ENCODE peak calls at places on chromosomes 2 and 18, in four cellular contexts. One of them, this sample, is unnamed.

GRCh38 chr2:239298126-239298804 is 102.6 kb downstream of the HDAC4 start:
- DNase-seq in neural progenitor cell: no peak
- DNase-seq in breast epithelium: peak; percentile 27
- DNase-seq in CD8-positive, alpha-beta T cell: peak; percentile 52
- DNase-seq in this sample: no peak

GRCh38 chr2:197517150-197517549 is 1.3 kb downstream of the MOB4 start:
- DNase-seq in breast epithelium: no peak
- DNase-seq in neural progenitor cell: no peak
- DNase-seq in CD8-positive, alpha-beta T cell: no peak
- DNase-seq in this sample: no peak

GRCh38 chr18:9042766-9043481 is 59.6 kb upstream of the NDUFV2 start:
- DNase-seq in CD8-positive, alpha-beta T cell: no peak
- DNase-seq in breast epithelium: no peak
- DNase-seq in neural progenitor cell: no peak
- DNase-seq in this sample: no peak

GRCh38 chr2:161415467-161416293 is 417 bp upstream of the TBR1 start:
- DNase-seq in CD8-positive, alpha-beta T cell: no peak
- DNase-seq in breast epithelium: no peak
- DNase-seq in neural progenitor cell: no peak
- DNase-seq in this sample: no peak

GRCh38 chr2:109031481-109032228 is 42.6 kb upstream of the EDAR start:
- DNase-seq in CD8-positive, alpha-beta T cell: peak; percentile 48
- DNase-seq in neural progenitor cell: peak; percentile 66
- DNase-seq in breast epithelium: no peak
- DNase-seq in this sample: no peak

GRCh38 chr2:46040563-46041155 is 256.5 kb upstream of the EPAS1 start:
- DNase-seq in CD8-positive, alpha-beta T cell: no peak
- DNase-seq in neural progenitor cell: no peak
- DNase-seq in breast epithelium: no peak
- DNase-seq in this sample: no peak

GRCh38 chr18:58998421-58999203 is 133.9 kb downstream of the ZNF532 start:
- DNase-seq in neural progenitor cell: no peak
- DNase-seq in CD8-positive, alpha-beta T cell: no peak
- DNase-seq in breast epithelium: no peak
- DNase-seq in this sample: no peak

GRCh38 chr2:44056947-44057346 is 61.2 kb upstream of the LRPPRC start:
- DNase-seq in breast epithelium: no peak
- DNase-seq in CD8-positive, alpha-beta T cell: no peak
- DNase-seq in neural progenitor cell: no peak
- DNase-seq in this sample: no peak

GRCh38 chr2:218717262-218717661 is 6.6 kb downstream of the TTLL4 start:
- DNase-seq in neural progenitor cell: no peak
- DNase-seq in CD8-positive, alpha-beta T cell: no peak
- DNase-seq in breast epithelium: no peak
- DNase-seq in this sample: no peak

GRCh38 chr2:39481611-39482010 is 44.5 kb upstream of the MAP4K3 start:
- DNase-seq in neural progenitor cell: no peak
- DNase-seq in breast epithelium: no peak
- DNase-seq in CD8-positive, alpha-beta T cell: no peak
- DNase-seq in this sample: no peak

GRCh38 chr18:36380173-36380827 is 82.8 kb downstream of the FHOD3 start:
- DNase-seq in neural progenitor cell: no peak
- DNase-seq in CD8-positive, alpha-beta T cell: no peak
- DNase-seq in breast epithelium: no peak
- DNase-seq in this sample: no peak

GRCh38 chr2:33073018-33073417 is 126.3 kb downstream of the LTBP1 start:
- DNase-seq in breast epithelium: no peak
- DNase-seq in neural progenitor cell: no peak
- DNase-seq in CD8-positive, alpha-beta T cell: no peak
- DNase-seq in this sample: no peak

GRCh38 chr2:19109521-19109920 is 248.9 kb downstream of the OSR1 start:
- DNase-seq in neural progenitor cell: no peak
- DNase-seq in CD8-positive, alpha-beta T cell: no peak
- DNase-seq in breast epithelium: no peak
- DNase-seq in this sample: no peak

GRCh38 chr2:190627881-190628412 is 20.9 kb upstream of the NAB1 start:
- DNase-seq in neural progenitor cell: peak; percentile 46
- DNase-seq in breast epithelium: no peak
- DNase-seq in CD8-positive, alpha-beta T cell: no peak
- DNase-seq in this sample: peak; percentile 44

GRCh38 chr2:3180082-3180908 is 197.3 kb downstream of the EIPR1 start:
- DNase-seq in neural progenitor cell: no peak
- DNase-seq in CD8-positive, alpha-beta T cell: no peak
- DNase-seq in breast epithelium: no peak
- DNase-seq in this sample: no peak

GRCh38 chr18:21341141-21341540 is 99.1 kb downstream of the GREB1L start:
- DNase-seq in neural progenitor cell: no peak
- DNase-seq in breast epithelium: no peak
- DNase-seq in CD8-positive, alpha-beta T cell: no peak
- DNase-seq in this sample: no peak

GRCh38 chr18:45197526-45197970 is 417.7 kb upstream of the SLC14A2 start:
- DNase-seq in CD8-positive, alpha-beta T cell: no peak
- DNase-seq in breast epithelium: no peak
- DNase-seq in neural progenitor cell: no peak
- DNase-seq in this sample: no peak

GRCh38 chr2:45652090-45653050 is 895 bp downstream of the PRKCE start:
- DNase-seq in neural progenitor cell: peak; percentile 42
- DNase-seq in CD8-positive, alpha-beta T cell: no peak
- DNase-seq in breast epithelium: no peak
- DNase-seq in this sample: peak; percentile 21

GRCh38 chr2:173353556-173353955 is 1.1 kb upstream of the CDCA7 start:
- DNase-seq in CD8-positive, alpha-beta T cell: no peak
- DNase-seq in neural progenitor cell: peak; percentile 12
- DNase-seq in breast epithelium: no peak
- DNase-seq in this sample: no peak

GRCh38 chr2:5253263-5253662 is 438.9 kb upstream of the SOX11 start:
- DNase-seq in CD8-positive, alpha-beta T cell: no peak
- DNase-seq in breast epithelium: no peak
- DNase-seq in neural progenitor cell: no peak
- DNase-seq in this sample: no peak

DNA sequence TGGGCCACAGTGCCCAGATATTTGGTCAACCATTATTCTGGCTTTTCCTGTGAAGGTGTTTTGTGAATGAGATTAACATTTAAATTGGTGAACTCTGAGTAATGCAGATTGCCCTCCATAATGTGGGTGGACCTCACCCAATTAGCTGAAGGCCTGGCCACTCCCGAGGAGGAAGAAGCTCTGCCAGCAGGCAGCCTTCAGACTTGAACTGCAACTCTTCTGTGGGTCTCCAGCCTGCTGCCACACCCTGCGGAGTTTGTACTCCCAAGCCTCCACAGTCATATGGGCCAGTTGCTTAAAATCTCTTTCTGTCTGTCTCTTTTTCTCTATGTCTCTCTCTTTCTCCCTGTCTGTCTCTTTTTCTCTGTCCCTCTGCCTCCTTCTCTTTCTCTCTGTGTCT is 262.7 kb downstream of the MYCN start:
- DNase-seq in neural progenitor cell: no peak
- DNase-seq in CD8-positive, alpha-beta T cell: no peak
- DNase-seq in breast epithelium: no peak
- DNase-seq in this sample: no peak
- H3K27ac ChIP-seq in neural progenitor cell: no peak overlapping the region
- H3K27ac ChIP-seq in CD8-positive, alpha-beta T cell: no peak overlapping the region
- H3K27ac ChIP-seq in breast epithelium: no peak overlapping the region
- H3K27ac ChIP-seq in this sample: no peak overlapping the region

DNA sequence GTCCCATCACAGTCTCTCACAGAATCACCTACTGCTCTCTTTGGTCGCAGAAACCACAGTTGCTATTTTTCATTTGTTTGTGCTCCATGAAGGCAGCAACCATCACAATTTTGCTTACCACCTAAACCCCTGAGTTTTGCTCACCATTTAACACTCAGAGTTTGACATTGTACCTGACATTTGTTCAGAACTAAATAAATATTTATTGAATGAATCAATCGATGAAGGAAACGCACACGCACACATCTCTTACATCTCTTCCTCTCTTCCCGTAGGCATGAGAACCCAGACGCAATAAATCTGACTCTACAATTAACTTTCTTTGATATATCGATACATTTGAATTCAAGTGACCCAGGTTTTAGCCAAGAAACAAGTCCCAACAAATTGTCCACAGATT is 105.5 kb upstream of the RNF152 start:
- DNase-seq in breast epithelium: no peak
- DNase-seq in neural progenitor cell: no peak
- DNase-seq in CD8-positive, alpha-beta T cell: no peak
- DNase-seq in this sample: no peak
- H3K27ac ChIP-seq in breast epithelium: no peak overlapping the region
- H3K27ac ChIP-seq in neural progenitor cell: no peak overlapping the region
- H3K27ac ChIP-seq in CD8-positive, alpha-beta T cell: no peak overlapping the region
- H3K27ac ChIP-seq in this sample: no peak overlapping the region

GRCh38 chr18:39841133-39842041 is 2113.6 kb upstream of the PIK3C3 start:
- DNase-seq in breast epithelium: peak; percentile 55
- DNase-seq in CD8-positive, alpha-beta T cell: no peak
- DNase-seq in neural progenitor cell: peak; percentile 92
- DNase-seq in this sample: peak; percentile 30

GRCh38 chr18:39842042-39842791 is 2112.8 kb upstream of the PIK3C3 start:
- DNase-seq in CD8-positive, alpha-beta T cell: no peak
- DNase-seq in breast epithelium: no peak
- DNase-seq in neural progenitor cell: peak; percentile 50
- DNase-seq in this sample: no peak

GRCh38 chr18:39845673-39846072 is 2109.4 kb upstream of the PIK3C3 start:
- DNase-seq in neural progenitor cell: no peak
- DNase-seq in CD8-positive, alpha-beta T cell: no peak
- DNase-seq in breast epithelium: no peak
- DNase-seq in this sample: no peak

GRCh38 chr18:39845086-39845485 is 2109.9 kb upstream of the PIK3C3 start:
- DNase-seq in CD8-positive, alpha-beta T cell: no peak
- DNase-seq in breast epithelium: no peak
- DNase-seq in neural progenitor cell: no peak
- DNase-seq in this sample: no peak

GRCh38 chr18:39843546-39843945 is 2111.5 kb upstream of the PIK3C3 start:
- DNase-seq in neural progenitor cell: peak; percentile 3
- DNase-seq in CD8-positive, alpha-beta T cell: no peak
- DNase-seq in breast epithelium: no peak
- DNase-seq in this sample: no peak
- H3K27ac ChIP-seq in neural progenitor cell: no peak overlapping the region
- H3K27ac ChIP-seq in CD8-positive, alpha-beta T cell: no peak overlapping the region
- H3K27ac ChIP-seq in breast epithelium: no peak overlapping the region
- H3K27ac ChIP-seq in this sample: no peak overlapping the region

DNA sequence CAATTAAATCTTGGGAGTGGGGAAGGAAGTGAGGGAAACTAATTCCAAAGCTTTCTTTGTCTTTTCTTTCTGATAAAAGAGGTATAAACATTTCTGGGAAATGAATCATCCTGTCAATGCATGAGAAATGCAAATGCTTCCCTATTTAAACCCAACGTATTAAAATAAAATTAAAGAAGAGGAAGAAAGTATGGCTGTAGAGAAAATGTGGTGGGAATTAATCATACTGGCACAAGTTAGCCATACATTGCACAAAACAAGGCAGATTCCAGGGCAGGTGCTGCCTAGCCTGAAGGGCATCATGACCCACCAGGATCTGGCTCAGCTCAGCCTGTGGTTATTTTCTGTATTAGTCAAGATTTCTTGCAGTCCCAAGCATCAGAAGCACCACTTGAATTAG is 338.0 kb downstream of the NYAP2 start:
- DNase-seq in neural progenitor cell: no peak
- DNase-seq in CD8-positive, alpha-beta T cell: no peak
- DNase-seq in breast epithelium: no peak
- DNase-seq in this sample: no peak
- H3K27ac ChIP-seq in neural progenitor cell: no peak overlapping the region
- H3K27ac ChIP-seq in CD8-positive, alpha-beta T cell: no peak overlapping the region
- H3K27ac ChIP-seq in breast epithelium: no peak overlapping the region
- H3K27ac ChIP-seq in this sample: no peak overlapping the region

GRCh38 chr2:133495226-133495625 is 73.0 kb downstream of the NCKAP5 start:
- DNase-seq in neural progenitor cell: no peak
- DNase-seq in CD8-positive, alpha-beta T cell: no peak
- DNase-seq in breast epithelium: no peak
- DNase-seq in this sample: no peak
- H3K27ac ChIP-seq in neural progenitor cell: no peak overlapping the region
- H3K27ac ChIP-seq in CD8-positive, alpha-beta T cell: no peak overlapping the region
- H3K27ac ChIP-seq in breast epithelium: no peak overlapping the region
- H3K27ac ChIP-seq in this sample: no peak overlapping the region

DNA sequence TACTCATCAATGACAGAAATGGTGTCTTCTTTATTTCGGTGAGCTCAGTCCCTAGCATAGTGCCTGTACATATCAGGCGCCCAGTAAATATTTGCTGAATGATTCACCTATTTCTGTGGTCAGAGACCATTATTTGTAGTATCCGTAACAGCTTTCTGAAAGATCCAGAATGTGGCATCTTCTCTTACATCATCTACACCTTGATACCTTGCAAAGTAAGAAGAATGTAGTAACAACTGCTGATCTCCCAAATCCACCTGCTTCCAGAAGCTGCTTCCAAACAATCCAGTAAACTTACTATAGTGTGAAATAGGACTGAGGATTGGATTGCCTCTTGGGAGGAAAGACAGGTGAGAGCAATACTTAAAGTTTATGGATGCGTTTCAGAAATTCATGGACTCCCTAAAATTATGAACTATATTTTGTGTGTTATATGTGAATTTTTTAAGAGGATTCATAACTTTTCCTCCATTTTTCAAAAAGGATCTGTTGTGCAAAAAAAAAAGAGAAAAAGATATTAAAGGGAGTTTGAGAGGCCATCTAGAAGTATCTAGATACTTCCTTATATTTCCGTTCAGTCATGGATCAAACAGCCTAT is 945 bp upstream of the ASXL2 start:
- DNase-seq in CD8-positive, alpha-beta T cell: no peak
- DNase-seq in neural progenitor cell: no peak
- DNase-seq in breast epithelium: no peak
- DNase-seq in this sample: no peak
- H3K27ac ChIP-seq in CD8-positive, alpha-beta T cell: peak overlapping the region; percentile 52
- H3K27ac ChIP-seq in neural progenitor cell: no peak overlapping the region
- H3K27ac ChIP-seq in breast epithelium: peak overlapping the region; percentile 91
- H3K27ac ChIP-seq in this sample: peak overlapping the region; percentile 86

GRCh38 chr18:49669403-49669802 is 107.5 kb downstream of the LIPG start:
- DNase-seq in CD8-positive, alpha-beta T cell: no peak
- DNase-seq in breast epithelium: no peak
- DNase-seq in neural progenitor cell: no peak
- DNase-seq in this sample: no peak
- H3K27ac ChIP-seq in CD8-positive, alpha-beta T cell: no peak overlapping the region
- H3K27ac ChIP-seq in breast epithelium: no peak overlapping the region
- H3K27ac ChIP-seq in neural progenitor cell: no peak overlapping the region
- H3K27ac ChIP-seq in this sample: no peak overlapping the region